ENCODE peak calls at places on chromosomes 13 and 19, in five cellular contexts. One of them, this sample, is unnamed.

GRCh38 chr13:33918199-33918932 is 100.4 kb downstream of the RFC3 start:
- DNase-seq in ovary: no peak
- DNase-seq in Panc1: peak
- DNase-seq in cardiac muscle cell: peak
- DNase-seq in CD8-positive, alpha-beta memory T cell: no peak
- DNase-seq in this sample: peak

GRCh38 chr13:44237276-44237767 is 136.3 kb upstream of the SERP2 start:
- DNase-seq in Panc1: no peak
- DNase-seq in CD8-positive, alpha-beta memory T cell: no peak
- DNase-seq in cardiac muscle cell: peak
- DNase-seq in ovary: peak
- DNase-seq in this sample: peak

GRCh38 chr13:20239748-20240147 is 7.6 kb upstream of the GJB6 start:
- DNase-seq in cardiac muscle cell: no peak
- DNase-seq in CD8-positive, alpha-beta memory T cell: no peak
- DNase-seq in Panc1: no peak
- DNase-seq in ovary: no peak
- DNase-seq in this sample: no peak

GRCh38 chr13:99651016-99651415 is 149.7 kb downstream of the TM9SF2 start:
- DNase-seq in Panc1: no peak
- DNase-seq in ovary: no peak
- DNase-seq in cardiac muscle cell: no peak
- DNase-seq in CD8-positive, alpha-beta memory T cell: no peak
- DNase-seq in this sample: no peak

GRCh38 chr19:2942928-2943640 is 1.7 kb downstream of the ZNF77 start:
- DNase-seq in cardiac muscle cell: no peak
- DNase-seq in ovary: no peak
- DNase-seq in Panc1: no peak
- DNase-seq in CD8-positive, alpha-beta memory T cell: no peak
- DNase-seq in this sample: no peak

GRCh38 chr19:52735734-52736133 is 890 bp upstream of the ZNF611 start:
- DNase-seq in ovary: peak
- DNase-seq in CD8-positive, alpha-beta memory T cell: no peak
- DNase-seq in cardiac muscle cell: peak
- DNase-seq in Panc1: no peak
- DNase-seq in this sample: peak

GRCh38 chr19:32041681-32042292 is 303.6 kb upstream of the ZNF507 start:
- DNase-seq in cardiac muscle cell: peak
- DNase-seq in ovary: peak
- DNase-seq in CD8-positive, alpha-beta memory T cell: no peak
- DNase-seq in Panc1: no peak
- DNase-seq in this sample: no peak

GRCh38 chr13:85725433-85725832 is 73.8 kb downstream of the SLITRK6 start:
- DNase-seq in ovary: no peak
- DNase-seq in cardiac muscle cell: no peak
- DNase-seq in CD8-positive, alpha-beta memory T cell: no peak
- DNase-seq in Panc1: no peak
- DNase-seq in this sample: no peak

GRCh38 chr19:50759886-50760285 is 10.4 kb upstream of the GPR32 start:
- DNase-seq in Panc1: no peak
- DNase-seq in ovary: no peak
- DNase-seq in CD8-positive, alpha-beta memory T cell: no peak
- DNase-seq in cardiac muscle cell: no peak
- DNase-seq in this sample: peak

GRCh38 chr19:38692458-38693379 is 45.3 kb downstream of the ACTN4 start:
- DNase-seq in ovary: no peak
- DNase-seq in Panc1: no peak
- DNase-seq in cardiac muscle cell: no peak
- DNase-seq in CD8-positive, alpha-beta memory T cell: no peak
- DNase-seq in this sample: no peak

GRCh38 chr19:2650515-2650914 is 52.0 kb downstream of the GNG7 start:
- DNase-seq in cardiac muscle cell: no peak
- DNase-seq in Panc1: no peak
- DNase-seq in ovary: peak
- DNase-seq in CD8-positive, alpha-beta memory T cell: no peak
- DNase-seq in this sample: no peak

GRCh38 chr13:34352958-34353357 is 535.0 kb downstream of the RFC3 start:
- DNase-seq in CD8-positive, alpha-beta memory T cell: no peak
- DNase-seq in cardiac muscle cell: no peak
- DNase-seq in ovary: no peak
- DNase-seq in Panc1: no peak
- DNase-seq in this sample: peak

GRCh38 chr19:20244356-20244755 is 77.3 kb downstream of the ZNF486 start:
- DNase-seq in cardiac muscle cell: no peak
- DNase-seq in CD8-positive, alpha-beta memory T cell: no peak
- DNase-seq in ovary: no peak
- DNase-seq in Panc1: no peak
- DNase-seq in this sample: no peak

GRCh38 chr19:51696606-51697005 is 3.5 kb downstream of the SPACA6 start:
- DNase-seq in Panc1: no peak
- DNase-seq in cardiac muscle cell: no peak
- DNase-seq in CD8-positive, alpha-beta memory T cell: no peak
- DNase-seq in ovary: no peak
- DNase-seq in this sample: no peak

DNA sequence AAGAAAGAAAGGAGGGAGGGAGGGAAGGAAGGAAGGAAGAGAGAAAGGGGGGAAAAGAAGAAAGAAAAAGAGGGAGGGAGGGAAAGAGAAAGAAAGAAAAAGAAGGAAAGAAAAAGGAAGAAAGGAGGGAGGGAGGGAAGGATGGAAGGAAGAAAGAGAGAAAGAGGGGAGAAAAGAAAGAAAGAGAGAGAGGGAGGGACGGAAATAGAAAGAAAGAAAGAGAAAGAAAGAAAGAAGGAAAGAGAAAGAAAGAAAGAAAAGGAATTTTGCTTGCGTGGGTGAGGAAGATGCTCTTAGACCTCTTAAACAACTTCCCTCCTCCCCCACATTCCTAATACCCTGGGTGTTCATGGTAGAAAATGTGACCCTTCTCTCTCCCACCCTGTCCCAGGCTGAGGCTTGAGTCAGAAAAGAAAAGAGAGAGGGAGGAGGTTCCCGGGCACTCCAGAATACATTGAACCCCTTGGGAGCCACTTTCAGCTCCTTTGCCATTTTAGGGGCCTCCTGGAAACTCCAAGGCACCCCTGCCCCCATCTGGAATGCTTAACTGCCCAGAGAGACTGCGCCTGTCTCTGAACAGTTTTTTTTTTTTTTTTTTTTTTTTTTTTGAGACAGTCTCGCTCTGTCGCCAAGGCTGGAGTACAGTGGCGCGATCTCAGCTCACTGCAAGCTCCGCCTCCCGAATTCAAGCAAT is 9.2 kb upstream of the KANK3 start:
- DNase-seq in cardiac muscle cell: no peak
- DNase-seq in CD8-positive, alpha-beta memory T cell: no peak
- DNase-seq in ovary: no peak
- DNase-seq in Panc1: no peak
- DNase-seq in this sample: peak
- H3K4me3 ChIP-seq in cardiac muscle cell: no peak
- H3K4me3 ChIP-seq in CD8-positive, alpha-beta memory T cell: no peak
- H3K4me3 ChIP-seq in ovary: peak
- H3K4me3 ChIP-seq in Panc1: peak
- H3K4me3 ChIP-seq in this sample: peak

GRCh38 chr19:15123900-15124299 is 16.7 kb downstream of the SYDE1 start:
- DNase-seq in CD8-positive, alpha-beta memory T cell: no peak
- DNase-seq in Panc1: no peak
- DNase-seq in cardiac muscle cell: no peak
- DNase-seq in ovary: peak
- DNase-seq in this sample: peak
- H3K4me3 ChIP-seq in CD8-positive, alpha-beta memory T cell: no peak
- H3K4me3 ChIP-seq in Panc1: peak
- H3K4me3 ChIP-seq in cardiac muscle cell: no peak
- H3K4me3 ChIP-seq in ovary: no peak
- H3K4me3 ChIP-seq in this sample: peak

DNA sequence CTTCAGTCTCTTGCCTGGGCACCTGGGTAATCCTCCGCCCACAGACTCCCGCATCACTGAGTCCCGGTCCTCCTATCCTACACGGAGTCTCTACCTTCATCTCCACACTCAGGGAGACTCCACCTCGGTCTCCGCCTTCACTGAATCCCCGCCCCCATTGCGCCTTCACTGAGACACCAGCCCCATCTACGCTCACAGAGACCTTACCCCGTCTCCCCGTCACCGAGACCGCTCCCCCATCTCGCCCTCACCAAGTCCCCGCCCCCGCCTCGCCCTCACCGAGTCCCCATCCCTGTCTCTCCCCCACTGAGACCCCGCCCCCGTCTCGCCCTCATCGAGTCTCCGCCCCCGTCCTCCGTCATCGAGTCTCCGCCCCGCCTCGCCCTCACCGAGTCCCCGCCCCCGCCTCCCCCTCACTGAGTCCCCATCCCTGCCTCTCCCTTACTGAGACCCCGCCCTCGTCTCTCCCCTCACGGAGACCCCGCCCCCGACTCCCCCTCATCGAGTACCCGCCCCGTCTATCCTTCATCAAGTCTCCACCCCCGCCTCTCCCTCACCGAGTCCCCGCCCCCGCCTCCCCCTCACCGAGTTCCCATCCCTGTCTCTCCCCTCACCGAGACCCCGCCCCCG is 23.1 kb upstream of the ZNF846 start:
- DNase-seq in cardiac muscle cell: peak
- DNase-seq in ovary: peak
- DNase-seq in CD8-positive, alpha-beta memory T cell: peak
- DNase-seq in Panc1: peak
- DNase-seq in this sample: peak
- H3K4me3 ChIP-seq in cardiac muscle cell: peak
- H3K4me3 ChIP-seq in ovary: peak
- H3K4me3 ChIP-seq in CD8-positive, alpha-beta memory T cell: peak
- H3K4me3 ChIP-seq in Panc1: peak
- H3K4me3 ChIP-seq in this sample: peak

GRCh38 chr13:45339399-45339798 is 1.6 kb downstream of the TPT1 start:
- DNase-seq in Panc1: no peak
- DNase-seq in cardiac muscle cell: no peak
- DNase-seq in CD8-positive, alpha-beta memory T cell: no peak
- DNase-seq in ovary: no peak
- DNase-seq in this sample: no peak

GRCh38 chr13:45341034-45341798 is at the start of gene TPT1:
- DNase-seq in ovary: peak
- DNase-seq in Panc1: peak
- DNase-seq in CD8-positive, alpha-beta memory T cell: peak
- DNase-seq in cardiac muscle cell: peak
- DNase-seq in this sample: peak

GRCh38 chr13:45340422-45341033 is 455 bp downstream of the TPT1 start:
- DNase-seq in CD8-positive, alpha-beta memory T cell: peak
- DNase-seq in ovary: peak
- DNase-seq in cardiac muscle cell: peak
- DNase-seq in Panc1: no peak
- DNase-seq in this sample: peak

GRCh38 chr13:45337803-45338202 is 3.2 kb downstream of the TPT1 start:
- DNase-seq in CD8-positive, alpha-beta memory T cell: no peak
- DNase-seq in ovary: no peak
- DNase-seq in cardiac muscle cell: no peak
- DNase-seq in Panc1: no peak
- DNase-seq in this sample: no peak

GRCh38 chr13:45339867-45340266 is 1.1 kb downstream of the TPT1 start:
- DNase-seq in Panc1: no peak
- DNase-seq in CD8-positive, alpha-beta memory T cell: no peak
- DNase-seq in cardiac muscle cell: no peak
- DNase-seq in ovary: no peak
- DNase-seq in this sample: no peak
- H3K4me3 ChIP-seq in Panc1: peak
- H3K4me3 ChIP-seq in CD8-positive, alpha-beta memory T cell: peak
- H3K4me3 ChIP-seq in cardiac muscle cell: peak
- H3K4me3 ChIP-seq in ovary: peak
- H3K4me3 ChIP-seq in this sample: peak

GRCh38 chr13:31755803-31756212 is 16.5 kb downstream of the RXFP2 start:
- DNase-seq in cardiac muscle cell: no peak
- DNase-seq in CD8-positive, alpha-beta memory T cell: no peak
- DNase-seq in ovary: no peak
- DNase-seq in Panc1: no peak
- DNase-seq in this sample: peak
- H3K4me3 ChIP-seq in cardiac muscle cell: no peak
- H3K4me3 ChIP-seq in CD8-positive, alpha-beta memory T cell: no peak
- H3K4me3 ChIP-seq in ovary: no peak
- H3K4me3 ChIP-seq in Panc1: no peak
- H3K4me3 ChIP-seq in this sample: no peak

GRCh38 chr13:40535345-40535836 is 131.1 kb downstream of the FOXO1 start:
- DNase-seq in Panc1: no peak
- DNase-seq in ovary: no peak
- DNase-seq in cardiac muscle cell: no peak
- DNase-seq in CD8-positive, alpha-beta memory T cell: no peak
- DNase-seq in this sample: no peak

GRCh38 chr13:40536443-40537113 is 129.9 kb downstream of the FOXO1 start:
- DNase-seq in CD8-positive, alpha-beta memory T cell: no peak
- DNase-seq in cardiac muscle cell: no peak
- DNase-seq in Panc1: no peak
- DNase-seq in ovary: no peak
- DNase-seq in this sample: no peak

GRCh38 chr13:40539954-40540706 is 126.3 kb downstream of the FOXO1 start:
- DNase-seq in cardiac muscle cell: no peak
- DNase-seq in ovary: no peak
- DNase-seq in Panc1: peak
- DNase-seq in CD8-positive, alpha-beta memory T cell: no peak
- DNase-seq in this sample: peak

GRCh38 chr13:40537146-40537895 is 129.1 kb downstream of the FOXO1 start:
- DNase-seq in cardiac muscle cell: no peak
- DNase-seq in ovary: no peak
- DNase-seq in CD8-positive, alpha-beta memory T cell: no peak
- DNase-seq in Panc1: no peak
- DNase-seq in this sample: no peak

DNA sequence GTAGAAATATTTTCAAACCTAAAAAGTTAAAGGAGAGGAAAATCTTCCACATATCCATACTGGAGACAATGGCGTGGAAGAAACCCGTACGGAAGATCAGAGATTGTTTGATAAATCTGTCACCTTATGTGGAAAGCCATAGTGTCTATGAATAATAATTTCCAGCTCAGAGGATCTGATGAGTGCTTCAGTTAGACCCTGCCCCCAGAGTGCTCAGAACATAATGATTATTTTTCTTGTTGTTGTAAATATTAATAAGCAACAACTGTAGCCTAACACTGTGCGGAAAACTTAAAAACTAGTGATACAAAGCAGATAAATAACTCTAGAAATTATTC is 125.8 kb downstream of the FOXO1 start:
- DNase-seq in ovary: no peak
- DNase-seq in Panc1: no peak
- DNase-seq in CD8-positive, alpha-beta memory T cell: no peak
- DNase-seq in cardiac muscle cell: no peak
- DNase-seq in this sample: no peak
- H3K4me3 ChIP-seq in ovary: no peak
- H3K4me3 ChIP-seq in Panc1: no peak
- H3K4me3 ChIP-seq in CD8-positive, alpha-beta memory T cell: no peak
- H3K4me3 ChIP-seq in cardiac muscle cell: no peak
- H3K4me3 ChIP-seq in this sample: no peak

This sample was measured in foreskin fibroblast.